ENCODE peak calls at places on chromosomes 3 and 15, in five cellular contexts. E is HCT116, S is psoas muscle, M is uterus, Z is dorsolateral prefrontal cortex. L is an unnamed sample.
A peak's percentile ranks its signal among the peaks of the same experiment; 100 is the strongest.

GRCh38 chr3:183500981-183501704 is 54.4 kb downstream of the KLHL6 start:
- DNase-seq in E (no peak), S (no peak), M (no peak), Z (no peak), L (no peak)

GRCh38 chr15:71048913-71049675 is 66.2 kb upstream of the THSD4 start:
- DNase-seq in E (no peak), S (no peak), M (no peak), Z (no peak), L (no peak)

GRCh38 chr3:3825025-3825424 is 25.8 kb downstream of the LRRN1 start:
- DNase-seq in E (no peak), S (no peak), M (no peak), Z (no peak), L (no peak)

GRCh38 chr3:1444196-1444595 is 351.4 kb downstream of the CNTN6 start:
- DNase-seq in E (no peak), S (no peak), M (no peak), Z (no peak), L (no peak)

GRCh38 chr3:187743195-187744141 is 1.8 kb downstream of the BCL6 start:
- DNase-seq in E (no peak), S (peak; percentile 89), M (peak; percentile 61), Z (no peak), L (no peak)

GRCh38 chr3:11820540-11821041 is 26.1 kb downstream of the TAMM41 start:
- DNase-seq in E (no peak), S (no peak), M (no peak), Z (no peak), L (peak; percentile 28)

GRCh38 chr15:74444106-74445062 is 10.6 kb upstream of the SEMA7A start:
- DNase-seq in E (no peak), S (no peak), M (no peak), Z (peak; percentile 46), L (no peak)

GRCh38 chr15:57395292-57395691 is 19.0 kb downstream of the CGNL1 start:
- DNase-seq in E (no peak), S (no peak), M (no peak), Z (no peak), L (no peak)

GRCh38 chr15:36982441-36982840 is 117.9 kb downstream of the MEIS2 start:
- DNase-seq in E (no peak), S (no peak), M (no peak), Z (no peak), L (no peak)

GRCh38 chr3:31191354-31191753 is 296.9 kb upstream of the GADL1 start:
- DNase-seq in E (no peak), S (no peak), M (no peak), Z (no peak), L (no peak)

GRCh38 chr15:55796321-55796965 is 53.5 kb upstream of the PRTG start:
- DNase-seq in E (no peak), S (no peak), M (no peak), Z (no peak), L (no peak)

GRCh38 chr15:23857028-23857641 is 170.0 kb upstream of the NDN start:
- DNase-seq in E (no peak), S (no peak), M (peak; percentile 47), Z (no peak), L (no peak)

GRCh38 chr3:113277886-113278598 is 66.7 kb downstream of the BOC start:
- DNase-seq in E (no peak), S (no peak), M (no peak), Z (no peak), L (no peak)
- TF ChIP-seq CTCF in E (no peak), S (no peak), M (no peak), Z (no peak), L (no peak)

GRCh38 chr15:45200001-45200798 is 12.4 kb upstream of the SHF start:
- DNase-seq in E (peak; percentile 91), S (peak; percentile 96), M (peak; percentile 94), Z (peak; percentile 97), L (peak; percentile 83)
- TF ChIP-seq CTCF in E (no peak), S (no peak), M (no peak), Z (no peak), L (no peak)

GRCh38 chr15:45134682-45135604 is 5.1 kb downstream of the DUOX1 start:
- DNase-seq in E (no peak), S (no peak), M (no peak), Z (no peak), L (no peak)
- TF ChIP-seq CTCF in E (no peak), S (no peak), M (no peak), Z (peak; percentile 28), L (peak; percentile 35)

GRCh38 chr3:54164192-54164975 is 42.0 kb downstream of the CACNA2D3 start:
- DNase-seq in E (no peak), S (no peak), M (no peak), Z (no peak), L (no peak)
- TF ChIP-seq CTCF in E (no peak), S (no peak), M (no peak), Z (no peak), L (no peak)

GRCh38 chr3:15631426-15632211 is 30.1 kb downstream of the BTD start:
- DNase-seq in E (no peak), S (no peak), M (no peak), Z (no peak), L (no peak)
- TF ChIP-seq CTCF in E (no peak), S (no peak), M (no peak), Z (no peak), L (no peak)

DNA sequence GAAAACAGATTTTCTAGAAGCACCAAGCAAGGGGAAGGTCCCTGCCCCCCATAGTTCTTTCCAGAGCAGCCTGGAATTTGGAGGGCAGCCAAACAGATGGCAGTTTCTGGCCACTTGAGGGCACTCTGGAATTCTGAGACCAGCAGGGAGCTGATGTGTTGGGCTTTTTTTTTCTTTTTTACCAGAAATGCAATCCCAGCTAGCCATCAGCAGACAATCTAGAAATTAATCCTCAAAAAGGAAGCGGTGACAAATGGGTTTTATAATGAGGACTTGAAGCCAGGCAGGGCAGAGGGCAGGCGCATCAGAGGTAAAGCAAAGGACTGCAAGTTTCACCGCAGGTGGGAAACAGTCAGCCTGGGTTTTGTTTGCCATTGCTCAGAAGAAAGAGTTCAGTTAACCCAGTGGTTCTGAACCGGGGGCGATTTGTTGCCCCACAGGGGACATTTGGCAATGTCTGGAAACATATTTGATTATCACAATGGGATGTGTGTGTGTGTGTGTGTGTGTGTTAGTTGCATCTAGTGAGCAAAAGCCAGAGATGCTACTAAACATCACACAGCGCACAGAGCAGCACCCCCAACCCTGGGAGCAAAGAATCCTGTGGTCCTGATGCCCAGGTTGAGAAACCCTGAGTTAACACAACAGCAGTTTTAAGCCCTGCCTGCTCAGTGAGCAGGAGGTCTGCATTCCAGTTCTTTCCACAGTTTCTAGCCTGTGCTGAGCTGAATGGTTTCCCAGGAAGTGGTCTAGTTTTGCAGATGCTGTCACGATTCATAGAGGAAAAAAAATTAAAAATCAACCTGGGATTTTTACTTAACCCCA is 170.8 kb upstream of the PROK2 start:
- DNase-seq in E (peak; percentile 45), S (peak; percentile 76), M (peak; percentile 79), Z (peak; percentile 66), L (peak; percentile 41)
- TF ChIP-seq CTCF in E (peak; percentile 68), S (peak; percentile 66), M (peak; percentile 70), Z (peak; percentile 92), L (peak; percentile 68)

DNA sequence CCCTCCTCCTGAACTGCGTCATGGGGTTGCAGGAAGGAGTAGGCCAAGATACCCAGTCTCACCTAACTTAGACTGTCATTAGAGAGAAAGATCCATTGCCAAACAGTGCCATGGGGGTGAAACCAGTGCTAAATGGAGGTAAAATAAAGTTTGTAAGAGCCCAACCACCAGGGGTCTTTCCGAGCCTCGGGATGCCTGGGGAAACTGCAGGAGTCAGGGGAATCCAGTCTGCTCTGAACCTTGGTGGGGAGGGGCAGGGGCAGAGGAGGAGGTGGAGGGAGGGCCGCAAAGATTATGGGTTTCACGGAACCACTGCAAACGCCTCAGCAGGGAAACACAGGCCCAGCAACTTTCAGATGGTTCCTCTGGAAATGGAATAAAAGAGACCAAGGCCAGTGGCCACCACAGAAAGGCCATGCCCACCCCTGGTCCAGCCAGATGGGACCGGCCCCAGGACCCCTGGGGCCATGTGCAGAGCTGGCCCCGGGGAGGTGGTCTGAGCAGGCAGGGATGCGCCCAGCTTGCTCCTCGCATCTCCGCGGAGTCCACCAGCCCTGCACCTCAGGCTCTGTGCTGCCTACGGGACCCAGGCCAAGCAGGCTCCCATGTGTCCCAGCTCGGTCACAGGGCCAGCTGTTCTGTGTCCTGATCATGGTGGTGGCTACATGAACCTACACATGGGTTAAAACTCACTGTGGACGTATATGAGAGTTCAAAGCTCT is 19.8 kb upstream of the GP9 start:
- DNase-seq in E (no peak), S (no peak), M (no peak), Z (no peak), L (no peak)
- TF ChIP-seq CTCF in E (no peak), S (no peak), M (no peak), Z (no peak), L (no peak)

GRCh38 chr3:146187334-146187950 is 26.5 kb upstream of the PLOD2 start:
- DNase-seq in E (peak; percentile 29), S (no peak), M (no peak), Z (no peak), L (no peak)
- TF ChIP-seq CTCF in E (peak; percentile 68), S (peak; percentile 50), M (peak; percentile 56), Z (peak; percentile 87), L (peak; percentile 35)